ENCODE peak calls at places on chromosomes 7 and 10, in five cellular contexts. M is thyroid gland, H is HT1080, D is endothelial cell, B is dermis microvascular lymphatic vessel endothelial cell. L is an unnamed sample.

GRCh38 chr10:6162589-6163356 is 40.0 kb upstream of the PFKFB3 start:
- DNase-seq in M (no peak), H (no peak), D (no peak), B (no peak), L (no peak)

GRCh38 chr7:43491984-43492383 is 90.9 kb upstream of the STK17A start:
- DNase-seq in M (no peak), H (peak; percentile 65), D (no peak), B (peak; percentile 32), L (no peak)

GRCh38 chr10:126702181-126702580 is 31.7 kb upstream of the C10orf90 start:
- DNase-seq in M (no peak), H (peak; percentile 74), D (no peak), B (no peak), L (no peak)

GRCh38 chr10:36801660-36802059 is 323.7 kb upstream of the ANKRD30A start:
- DNase-seq in M (peak; percentile 66), H (no peak), D (no peak), B (no peak), L (no peak)

GRCh38 chr7:118328505-118329211 is 104.2 kb downstream of the ANKRD7 start:
- DNase-seq in M (no peak), H (no peak), D (no peak), B (no peak), L (no peak)

GRCh38 chr7:95508780-95509179 is 23.0 kb downstream of the ASB4 start:
- DNase-seq in M (no peak), H (no peak), D (no peak), B (no peak), L (no peak)

GRCh38 chr7:96526492-96526891 is 183.2 kb downstream of the SEM1 start:
- DNase-seq in M (no peak), H (peak; percentile 4), D (no peak), B (no peak), L (peak; percentile 51)

GRCh38 chr10:83153714-83154113 is 985.6 kb upstream of the GHITM start:
- DNase-seq in M (no peak), H (no peak), D (no peak), B (no peak), L (no peak)

GRCh38 chr7:36455646-36456045 is 66.0 kb downstream of the ANLN start:
- DNase-seq in M (no peak), H (no peak), D (no peak), B (no peak), L (no peak)

GRCh38 chr7:93914581-93915066 is 6.9 kb upstream of the GNG11 start:
- DNase-seq in M (no peak), H (peak; percentile 72), D (no peak), B (peak; percentile 75), L (no peak)

GRCh38 chr10:119104653-119105024 is 726 bp downstream of the DENND10 start:
- DNase-seq in M (peak; percentile 26), H (peak; percentile 23), D (no peak), B (peak; percentile 49), L (peak; percentile 31)

GRCh38 chr10:69123306-69123746 is 652 bp upstream of the VPS26A start:
- DNase-seq in M (no peak), H (no peak), D (peak; percentile 54), B (peak; percentile 75), L (no peak)

GRCh38 chr7:101940830-101941229 is 123.4 kb downstream of the CUX1 start:
- DNase-seq in M (peak; percentile 44), H (no peak), D (peak; percentile 24), B (no peak), L (no peak)

L was measured in Ammon's horn.